ENCODE peak calls at places on chromosomes 7 and 10, in six cellular contexts. One of them, this sample, is unnamed.

GRCh38 chr10:132063432-132063831 is 2.3 kb upstream of the JAKMIP3 start:
- DNase-seq in IMR-90: no peak
- DNase-seq in adipocyte: no peak
- DNase-seq in testis: no peak
- DNase-seq in pancreas: no peak
- DNase-seq in hepatocyte: no peak
- DNase-seq in this sample: peak; percentile 47

GRCh38 chr7:53541467-53541866 is 506.0 kb downstream of the POM121L12 start:
- DNase-seq in hepatocyte: no peak
- DNase-seq in IMR-90: no peak
- DNase-seq in testis: no peak
- DNase-seq in adipocyte: no peak
- DNase-seq in pancreas: no peak
- DNase-seq in this sample: no peak

GRCh38 chr10:128322950-128323349 is 196.7 kb upstream of the MKI67 start:
- DNase-seq in IMR-90: no peak
- DNase-seq in hepatocyte: no peak
- DNase-seq in testis: no peak
- DNase-seq in adipocyte: no peak
- DNase-seq in pancreas: no peak
- DNase-seq in this sample: no peak

GRCh38 chr10:75502389-75502788 is 71.0 kb downstream of the LRMDA start:
- DNase-seq in IMR-90: no peak
- DNase-seq in hepatocyte: no peak
- DNase-seq in adipocyte: no peak
- DNase-seq in testis: no peak
- DNase-seq in pancreas: no peak
- DNase-seq in this sample: no peak

GRCh38 chr10:96229568-96230030 is 41.8 kb downstream of the BLNK start:
- DNase-seq in hepatocyte: peak; percentile 88
- DNase-seq in testis: peak; percentile 78
- DNase-seq in IMR-90: peak; percentile 58
- DNase-seq in pancreas: peak; percentile 96
- DNase-seq in adipocyte: peak; percentile 62
- DNase-seq in this sample: peak; percentile 86

GRCh38 chr10:96397902-96398301 is 39.1 kb upstream of the OPALIN start:
- DNase-seq in testis: no peak
- DNase-seq in pancreas: no peak
- DNase-seq in adipocyte: no peak
- DNase-seq in hepatocyte: no peak
- DNase-seq in IMR-90: no peak
- DNase-seq in this sample: peak; percentile 6

GRCh38 chr10:116038259-116038658 is 234.7 kb downstream of the GFRA1 start:
- DNase-seq in testis: no peak
- DNase-seq in IMR-90: peak; percentile 24
- DNase-seq in adipocyte: peak; percentile 94
- DNase-seq in hepatocyte: no peak
- DNase-seq in pancreas: no peak
- DNase-seq in this sample: no peak

GRCh38 chr10:122637371-122637770 is 62.3 kb downstream of the C10orf120 start:
- DNase-seq in IMR-90: no peak
- DNase-seq in adipocyte: no peak
- DNase-seq in hepatocyte: no peak
- DNase-seq in pancreas: no peak
- DNase-seq in testis: no peak
- DNase-seq in this sample: no peak

GRCh38 chr7:151759591-151760042 is 117.3 kb downstream of the PRKAG2 start:
- DNase-seq in IMR-90: peak; percentile 65
- DNase-seq in testis: peak; percentile 69
- DNase-seq in adipocyte: peak; percentile 86
- DNase-seq in hepatocyte: peak; percentile 88
- DNase-seq in pancreas: no peak
- DNase-seq in this sample: peak; percentile 91

GRCh38 chr10:29081231-29081630 is 207.6 kb upstream of the LYZL1 start:
- DNase-seq in adipocyte: no peak
- DNase-seq in pancreas: no peak
- DNase-seq in testis: no peak
- DNase-seq in IMR-90: no peak
- DNase-seq in hepatocyte: no peak
- DNase-seq in this sample: no peak

GRCh38 chr7:12716722-12717121 is 29.3 kb downstream of the ARL4A start:
- DNase-seq in hepatocyte: no peak
- DNase-seq in testis: no peak
- DNase-seq in IMR-90: no peak
- DNase-seq in pancreas: no peak
- DNase-seq in adipocyte: no peak
- DNase-seq in this sample: no peak

GRCh38 chr7:158419238-158419785 is 168.3 kb downstream of the PTPRN2 start:
- DNase-seq in pancreas: no peak
- DNase-seq in testis: no peak
- DNase-seq in IMR-90: no peak
- DNase-seq in adipocyte: no peak
- DNase-seq in hepatocyte: no peak
- DNase-seq in this sample: no peak

GRCh38 chr10:15258255-15258654 is 89.8 kb upstream of the NMT2 start:
- DNase-seq in testis: no peak
- DNase-seq in pancreas: no peak
- DNase-seq in IMR-90: no peak
- DNase-seq in hepatocyte: no peak
- DNase-seq in adipocyte: no peak
- DNase-seq in this sample: no peak

DNA sequence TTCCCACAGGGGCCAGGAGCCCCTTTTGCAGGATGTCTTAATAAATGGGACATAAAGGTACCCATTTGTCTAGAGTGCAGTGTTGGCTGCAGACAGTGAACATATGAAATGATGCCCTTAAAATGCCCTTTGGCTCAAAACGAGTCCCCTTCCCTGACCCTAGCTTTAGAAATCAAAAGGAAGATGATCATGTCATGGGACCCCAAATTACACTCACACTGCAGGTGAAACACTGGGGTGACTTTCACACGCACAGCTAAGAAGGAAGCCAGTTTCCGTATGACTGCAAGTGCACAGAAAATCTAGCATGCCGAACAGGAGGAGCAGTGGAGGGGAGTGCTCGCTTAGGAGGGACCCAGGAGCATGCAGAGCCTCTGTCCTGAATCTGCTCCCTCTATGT is 154.5 kb upstream of the KLF14 start:
- DNase-seq in testis: no peak
- DNase-seq in hepatocyte: no peak
- DNase-seq in adipocyte: no peak
- DNase-seq in pancreas: no peak
- DNase-seq in IMR-90: no peak
- DNase-seq in this sample: no peak
- H3K36me3 ChIP-seq in testis: no peaks in the 10 kb centered on the region
- H3K36me3 ChIP-seq in hepatocyte: no peaks in the 10 kb centered on the region
- H3K36me3 ChIP-seq in adipocyte: peaks cover 51% of the 10 kb centered on the region
- H3K36me3 ChIP-seq in pancreas: no peaks in the 10 kb centered on the region
- H3K36me3 ChIP-seq in IMR-90: peaks cover 55% of the 10 kb centered on the region
- H3K36me3 ChIP-seq in this sample: no peaks in the 10 kb centered on the region

GRCh38 chr10:127195041-127195506 is 1.3 kb downstream of the INSYN2A start:
- DNase-seq in IMR-90: no peak
- DNase-seq in pancreas: no peak
- DNase-seq in adipocyte: peak; percentile 29
- DNase-seq in hepatocyte: no peak
- DNase-seq in testis: no peak
- DNase-seq in this sample: peak; percentile 84
- H3K4me3 ChIP-seq in IMR-90: no peak overlapping the region
- H3K4me3 ChIP-seq in pancreas: peak overlapping the region; percentile 32
- H3K4me3 ChIP-seq in adipocyte: peak overlapping the region; percentile 72
- H3K4me3 ChIP-seq in hepatocyte: peak overlapping the region; percentile 45
- H3K4me3 ChIP-seq in testis: peak overlapping the region; percentile 67
- H3K4me3 ChIP-seq in this sample: peak overlapping the region; percentile 46

GRCh38 chr10:118042827-118043242 is 3.9 kb downstream of the RAB11FIP2 start:
- DNase-seq in adipocyte: no peak
- DNase-seq in hepatocyte: no peak
- DNase-seq in testis: no peak
- DNase-seq in IMR-90: no peak
- DNase-seq in pancreas: no peak
- DNase-seq in this sample: no peak

GRCh38 chr10:118045842-118046490 is 775 bp downstream of the RAB11FIP2 start:
- DNase-seq in testis: peak; percentile 58
- DNase-seq in hepatocyte: peak; percentile 35
- DNase-seq in adipocyte: peak; percentile 62
- DNase-seq in IMR-90: peak; percentile 29
- DNase-seq in pancreas: no peak
- DNase-seq in this sample: no peak

GRCh38 chr10:118046491-118047362 is at the start of gene RAB11FIP2:
- DNase-seq in testis: peak; percentile 98
- DNase-seq in hepatocyte: peak; percentile 96
- DNase-seq in adipocyte: peak; percentile 95
- DNase-seq in IMR-90: peak; percentile 82
- DNase-seq in pancreas: peak; percentile 98
- DNase-seq in this sample: peak; percentile 94

GRCh38 chr10:118047363-118047719 is 600 bp upstream of the RAB11FIP2 start:
- DNase-seq in testis: peak; percentile 32
- DNase-seq in IMR-90: no peak
- DNase-seq in hepatocyte: no peak
- DNase-seq in pancreas: no peak
- DNase-seq in adipocyte: no peak
- DNase-seq in this sample: peak; percentile 6

DNA sequence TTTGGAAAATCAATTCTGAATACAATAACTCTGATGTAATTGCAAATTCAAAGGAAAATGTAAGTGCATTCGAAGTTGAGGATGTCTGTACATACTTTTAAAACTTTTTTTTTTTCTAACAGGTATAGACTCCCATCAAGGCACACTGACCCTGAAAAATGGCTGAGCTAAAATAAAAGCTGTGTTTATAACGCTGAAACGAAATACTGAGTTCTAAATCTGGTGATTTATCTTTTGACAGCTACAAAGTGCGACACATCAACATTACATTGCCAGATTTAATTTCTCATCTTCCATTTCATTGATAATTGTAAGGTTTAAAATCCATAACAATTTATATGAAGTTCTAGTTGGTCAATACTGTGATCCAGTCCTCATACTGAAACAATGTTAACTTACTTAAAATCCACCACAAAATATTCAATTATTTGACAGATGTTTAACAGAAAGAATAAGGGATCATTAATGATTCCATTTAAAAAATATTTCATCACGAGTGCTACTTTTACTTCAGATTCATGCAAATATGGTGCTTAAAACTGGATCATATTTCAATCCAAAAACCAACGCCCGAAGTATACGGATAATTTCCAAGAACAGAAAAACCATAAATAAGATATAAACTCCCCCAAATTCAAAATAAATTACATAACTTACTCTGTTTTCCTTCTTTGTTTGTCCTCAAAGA is 1.4 kb downstream of the RAB11FIP2 start:
- DNase-seq in adipocyte: no peak
- DNase-seq in hepatocyte: no peak
- DNase-seq in IMR-90: no peak
- DNase-seq in pancreas: no peak
- DNase-seq in testis: no peak
- DNase-seq in this sample: no peak
- H3K27me3 ChIP-seq in adipocyte: no peaks in the 10 kb centered on the region
- H3K27me3 ChIP-seq in hepatocyte: no peaks in the 10 kb centered on the region
- H3K27me3 ChIP-seq in IMR-90: no peaks in the 10 kb centered on the region
- H3K27me3 ChIP-seq in pancreas: no peaks in the 10 kb centered on the region
- H3K27me3 ChIP-seq in testis: no peaks in the 10 kb centered on the region
- H3K27me3 ChIP-seq in this sample: no peaks in the 10 kb centered on the region

DNA sequence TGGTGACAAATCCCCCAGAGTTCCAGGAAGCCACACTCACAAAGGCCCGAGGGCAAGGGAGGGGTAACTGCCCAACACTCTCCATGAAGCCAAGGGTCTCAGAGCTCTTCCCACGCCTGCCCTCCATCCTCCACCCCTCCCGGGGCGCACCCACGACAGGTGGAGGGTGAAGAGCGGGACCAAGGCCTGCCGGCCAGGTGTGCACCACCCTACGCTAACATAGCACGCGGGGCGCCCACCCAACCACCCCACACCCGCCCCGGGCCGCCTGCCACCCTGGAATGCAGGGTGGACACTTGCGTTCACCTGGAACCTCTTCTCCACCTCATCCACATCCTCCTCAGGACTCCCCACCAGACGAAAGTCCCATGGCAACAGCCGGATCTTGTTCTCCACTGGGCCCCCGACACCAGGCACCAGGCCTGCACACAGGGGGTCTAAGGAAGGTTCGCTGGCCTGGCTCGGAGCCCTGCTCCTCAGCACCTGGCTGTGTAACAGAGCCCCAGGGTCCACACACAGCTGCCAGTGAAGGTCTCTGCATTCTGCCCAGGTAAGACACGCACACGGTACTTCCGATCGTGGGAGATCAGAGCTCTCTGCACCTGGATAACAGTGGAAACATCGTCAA is 32.7 kb downstream of the MAD1L1 start:
- DNase-seq in pancreas: no peak
- DNase-seq in adipocyte: no peak
- DNase-seq in hepatocyte: no peak
- DNase-seq in IMR-90: no peak
- DNase-seq in testis: no peak
- DNase-seq in this sample: no peak
- H3K36me3 ChIP-seq in pancreas: no peaks in the 10 kb centered on the region
- H3K36me3 ChIP-seq in adipocyte: peaks cover 16% of the 10 kb centered on the region
- H3K36me3 ChIP-seq in hepatocyte: no peaks in the 10 kb centered on the region
- H3K36me3 ChIP-seq in IMR-90: peaks cover 21% of the 10 kb centered on the region
- H3K36me3 ChIP-seq in testis: no peaks in the 10 kb centered on the region
- H3K36me3 ChIP-seq in this sample: peaks cover 21% of the 10 kb centered on the region